ENCODE peak calls at places on chromosomes 6 and 20, in eight cellular contexts. J is tibial artery; F is psoas muscle; W is uterus; O is HAP-1; B is IMR-90; Z is CD8-positive, alpha-beta T cell; X is mucosa of descending colon. P is an unnamed sample.
A peak's percentile ranks its signal among the peaks of the same experiment; 100 is the strongest.

GRCh38 chr20:14522595-14522994 is 185.2 kb upstream of the FLRT3 start:
- DNase-seq in X (no peak), O (no peak), J (no peak), F (no peak), B (no peak), W (no peak), Z (no peak), P (no peak)

GRCh38 chr6:163841326-163841725 is 426.8 kb downstream of the QKI start:
- DNase-seq in X (no peak), W (no peak), O (no peak), F (no peak), Z (no peak), B (no peak), J (no peak), P (no peak)

GRCh38 chr6:22095886-22096285 is 200.9 kb downstream of the PRL start:
- DNase-seq in O (no peak), X (no peak), J (no peak), B (peak; percentile 52), F (no peak), Z (no peak), W (no peak), P (no peak)

GRCh38 chr6:31861150-31861549 is 1.5 kb downstream of the NEU1 start:
- DNase-seq in O (no peak), J (no peak), F (no peak), Z (no peak), B (no peak), X (no peak), W (no peak), P (no peak)

GRCh38 chr6:39876111-39876510 is 58.2 kb downstream of the MOCS1 start:
- DNase-seq in W (no peak), F (no peak), B (peak; percentile 26), Z (no peak), J (no peak), X (no peak), O (no peak), P (no peak)

GRCh38 chr6:14732845-14733757 is 512.8 kb upstream of the JARID2 start:
- DNase-seq in W (no peak), X (no peak), O (no peak), J (no peak), Z (peak; percentile 34), B (peak; percentile 79), F (no peak), P (no peak)

GRCh38 chr6:37809144-37809543 is 10.4 kb upstream of the ZFAND3 start:
- DNase-seq in W (no peak), X (no peak), F (peak; percentile 64), J (no peak), O (no peak), Z (no peak), B (peak; percentile 44), P (no peak)

GRCh38 chr6:154429711-154430110 is 73.1 kb upstream of the IPCEF1 start:
- DNase-seq in W (no peak), J (no peak), O (no peak), Z (no peak), F (no peak), X (no peak), B (no peak), P (no peak)

GRCh38 chr6:30725713-30726505 is 5.8 kb downstream of the TUBB start:
- DNase-seq in F (no peak), J (no peak), W (no peak), B (peak; percentile 68), O (peak; percentile 46), X (no peak), Z (no peak), P (no peak)

GRCh38 chr6:42969431-42969830 is 8.9 kb downstream of the GNMT start:
- DNase-seq in B (no peak), J (no peak), Z (no peak), O (no peak), W (no peak), F (no peak), X (no peak), P (no peak)

GRCh38 chr6:101513181-101513580 is 119.7 kb downstream of the GRIK2 start:
- DNase-seq in O (no peak), F (no peak), J (no peak), W (no peak), X (no peak), B (no peak), Z (no peak), P (no peak)

GRCh38 chr20:5535211-5535756 is 214.9 kb upstream of the SHLD1 start:
- DNase-seq in X (no peak), W (no peak), B (peak; percentile 98), J (no peak), Z (no peak), O (no peak), F (no peak), P (no peak)

GRCh38 chr6:49142422-49143151 is 320.5 kb downstream of the MMUT start:
- DNase-seq in Z (no peak), O (no peak), B (no peak), J (no peak), X (no peak), F (no peak), W (no peak), P (no peak)

GRCh38 chr20:50394569-50394968 is 115.6 kb upstream of the PTPN1 start:
- DNase-seq in B (no peak), Z (no peak), F (no peak), J (no peak), X (no peak), W (no peak), O (no peak), P (no peak)

GRCh38 chr6:154430494-154430919 is 73.9 kb upstream of the IPCEF1 start:
- DNase-seq in B (no peak), X (no peak), Z (no peak), O (no peak), J (no peak), F (no peak), W (no peak), P (no peak)

GRCh38 chr6:43262000-43262779 is 18.9 kb downstream of the TTBK1 start:
- DNase-seq in F (peak; percentile 24), W (no peak), J (no peak), O (no peak), Z (no peak), B (no peak), X (no peak), P (no peak)

GRCh38 chr6:75084872-75085381 is 120.9 kb downstream of the COL12A1 start:
- DNase-seq in B (no peak), O (no peak), F (no peak), J (no peak), X (peak; percentile 43), Z (no peak), W (no peak), P (no peak)

GRCh38 chr20:57677323-57677982 is 32.4 kb downstream of the PMEPA1 start:
- DNase-seq in W (no peak), B (no peak), F (no peak), Z (no peak), J (no peak), O (no peak), X (no peak), P (no peak)

GRCh38 chr6:131758920-131759319 is 48.1 kb upstream of the CTAGE9 start:
- DNase-seq in O (no peak), F (no peak), W (no peak), J (no peak), Z (no peak), B (no peak), X (no peak), P (no peak)

GRCh38 chr6:132948889-132949288 is 134.5 kb downstream of the RPS12 start:
- DNase-seq in B (no peak), W (no peak), O (no peak), X (no peak), Z (no peak), J (no peak), F (no peak), P (no peak)

GRCh38 chr20:53828673-53829085 is 235.0 kb upstream of the ZNF217 start:
- DNase-seq in Z (no peak), O (peak; percentile 80), B (peak; percentile 95), J (no peak), X (no peak), F (no peak), W (peak; percentile 35), P (no peak)

GRCh38 chr20:43941476-43942212 is 27.0 kb downstream of the TOX2 start:
- DNase-seq in O (no peak), B (peak; percentile 39), W (no peak), Z (no peak), F (no peak), X (no peak), J (no peak), P (no peak)

GRCh38 chr20:43943725-43944124 is 29.1 kb downstream of the TOX2 start:
- DNase-seq in W (no peak), F (no peak), B (no peak), X (no peak), J (no peak), Z (no peak), O (no peak), P (no peak)

GRCh38 chr20:43942661-43943285 is 28.1 kb downstream of the TOX2 start:
- DNase-seq in B (peak; percentile 85), Z (no peak), O (no peak), W (no peak), X (no peak), F (no peak), J (no peak), P (no peak)

GRCh38 chr20:43940518-43941225 is 26.0 kb downstream of the TOX2 start:
- DNase-seq in B (no peak), F (no peak), O (no peak), W (no peak), Z (no peak), X (no peak), J (no peak), P (no peak)

GRCh38 chr20:43942213-43942590 is 27.6 kb downstream of the TOX2 start:
- DNase-seq in X (no peak), J (no peak), Z (no peak), W (no peak), O (no peak), F (no peak), B (no peak), P (no peak)
- H3K4me1 ChIP-seq in X (peaks cover 36% of the 10 kb centered on the region), J (peaks cover 8% of the 10 kb centered on the region), Z (peaks cover 39% of the 10 kb centered on the region), W (no peaks in the 10 kb centered on the region), O (no peaks in the 10 kb centered on the region), F (no peaks in the 10 kb centered on the region), B (peaks cover 41% of the 10 kb centered on the region), P (peaks cover 34% of the 10 kb centered on the region)

GRCh38 chr6:161274488-161274858 is 612 bp upstream of the AGPAT4 start:
- DNase-seq in B (no peak), X (no peak), F (no peak), Z (no peak), O (no peak), J (no peak), W (no peak), P (no peak)
- H3K4me1 ChIP-seq in B (peaks cover 1% of the 10 kb centered on the region), X (peaks cover 4% of the 10 kb centered on the region), F (no peaks in the 10 kb centered on the region), Z (peaks cover 14% of the 10 kb centered on the region), O (peaks cover 6% of the 10 kb centered on the region), J (peaks cover 4% of the 10 kb centered on the region), W (no peaks in the 10 kb centered on the region), P (peaks cover 8% of the 10 kb centered on the region)

DNA sequence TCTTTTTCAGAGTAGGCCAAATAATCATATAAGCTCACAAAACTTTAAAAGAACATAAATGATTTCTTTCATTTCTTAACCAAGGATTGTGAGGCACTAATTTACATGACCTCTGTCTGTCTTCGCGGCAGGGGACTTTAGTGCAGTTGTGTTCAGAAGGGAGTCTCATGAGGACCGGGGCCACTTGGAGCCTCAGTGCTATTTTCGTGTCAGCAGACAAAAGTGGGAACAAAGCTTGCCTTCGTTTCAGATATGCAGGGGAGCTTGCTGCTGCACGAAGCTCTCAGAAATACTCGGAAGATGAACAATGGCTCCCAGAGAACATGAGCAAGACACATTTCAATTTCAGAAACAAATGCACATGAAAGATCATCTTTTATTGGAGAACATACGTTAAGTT is 497.0 kb downstream of the CDH26 start:
- DNase-seq in J (no peak), O (no peak), F (no peak), Z (no peak), W (no peak), X (no peak), B (no peak), P (no peak)
- H3K4me1 ChIP-seq in J (no peaks in the 10 kb centered on the region), O (no peaks in the 10 kb centered on the region), F (no peaks in the 10 kb centered on the region), Z (no peaks in the 10 kb centered on the region), W (no peaks in the 10 kb centered on the region), X (no peaks in the 10 kb centered on the region), B (no peaks in the 10 kb centered on the region), P (no peaks in the 10 kb centered on the region)

GRCh38 chr20:24786646-24787045 is 162.4 kb upstream of the CST7 start:
- DNase-seq in O (no peak), F (no peak), B (no peak), X (no peak), J (no peak), W (no peak), Z (no peak), P (no peak)
- H3K4me1 ChIP-seq in O (no peaks in the 10 kb centered on the region), F (no peaks in the 10 kb centered on the region), B (no peaks in the 10 kb centered on the region), X (no peaks in the 10 kb centered on the region), J (no peaks in the 10 kb centered on the region), W (no peaks in the 10 kb centered on the region), Z (no peaks in the 10 kb centered on the region), P (no peaks in the 10 kb centered on the region)